ENCODE peak calls at places on chromosomes 16 and 17, in ten cellular contexts. I is GM03348; Q is fibroblast of pulmonary artery; S is T-helper 1 cell; K is Calu3; D is uterus; A is mucosa of descending colon; R is GM19239; C is activated CD4-positive, alpha-beta T cell treated with anti-CD3 and anti-CD28 coated beads, Interleukin-2, amount 50 U/mL, for 24 hours; U is spleen. E is an unnamed sample.

GRCh38 chr16:53952215-53953208 is 248.6 kb downstream of the FTO start:
- DNase-seq in I (peak), K (no peak), Q (peak), C (no peak), D (no peak), S (no peak), R (no peak), U (no peak), A (no peak), E (peak)

GRCh38 chr16:69240336-69240735 is 53.4 kb downstream of the SNTB2 start:
- DNase-seq in K (no peak), S (no peak), U (no peak), R (no peak), Q (no peak), D (no peak), A (no peak), C (no peak), I (peak), E (no peak)

GRCh38 chr17:55158439-55158838 is 106.3 kb upstream of the HLF start:
- DNase-seq in C (no peak), K (no peak), S (no peak), U (no peak), R (no peak), Q (peak), A (no peak), I (no peak), D (no peak), E (no peak)

GRCh38 chr17:34581446-34582184 is 2.2 kb downstream of the TMEM132E start:
- DNase-seq in S (no peak), K (no peak), A (no peak), D (no peak), C (no peak), U (no peak), Q (no peak), I (peak), R (no peak), E (no peak)

GRCh38 chr17:2995362-2995761 is 68.0 kb downstream of the OR1D5 start:
- DNase-seq in Q (no peak), A (no peak), I (no peak), U (peak), S (no peak), K (no peak), D (peak), C (no peak), R (no peak), E (no peak)

GRCh38 chr17:31281061-31281460 is 16.0 kb downstream of the OMG start:
- DNase-seq in R (no peak), D (no peak), U (no peak), Q (no peak), I (peak), C (no peak), A (no peak), K (no peak), S (no peak), E (no peak)

GRCh38 chr17:78234261-78234865 is 2.9 kb downstream of the TMEM235 start:
- DNase-seq in U (no peak), Q (no peak), C (no peak), S (no peak), I (no peak), A (no peak), D (no peak), R (no peak), K (no peak), E (no peak)

GRCh38 chr17:14297161-14297851 is 3.6 kb upstream of the HS3ST3B1 start:
- DNase-seq in D (no peak), I (peak), S (no peak), C (no peak), Q (peak), K (peak), U (peak), A (peak), R (no peak), E (no peak)

GRCh38 chr16:89334988-89335802 is 117.7 kb downstream of the ZNF778 start:
- DNase-seq in K (no peak), C (no peak), S (no peak), I (no peak), A (no peak), D (no peak), Q (no peak), R (no peak), U (no peak), E (no peak)

GRCh38 chr16:81901483-81901882 is 109.8 kb downstream of the SDR42E1 start:
- DNase-seq in I (no peak), C (no peak), Q (peak), A (peak), U (no peak), R (no peak), S (no peak), D (peak), K (peak), E (no peak)

GRCh38 chr16:75222271-75222783 is 3.5 kb downstream of the CTRB1 start:
- DNase-seq in Q (no peak), K (no peak), I (no peak), D (peak), R (no peak), S (no peak), A (no peak), U (peak), C (no peak), E (no peak)

GRCh38 chr17:73316919-73317505 is 5.2 kb upstream of the CDC42EP4 start:
- DNase-seq in U (no peak), C (no peak), R (no peak), D (no peak), K (no peak), A (no peak), Q (peak), S (no peak), I (no peak), E (no peak)

GRCh38 chr16:8885674-8886592 is 3.8 kb downstream of the LITAFD start:
- DNase-seq in S (no peak), K (peak), R (no peak), C (no peak), A (no peak), I (peak), Q (peak), D (no peak), U (peak), E (peak)

GRCh38 chr16:10675221-10675620 is 19.5 kb downstream of the TEKT5 start:
- DNase-seq in Q (no peak), D (no peak), K (no peak), C (no peak), A (no peak), U (no peak), S (no peak), R (no peak), I (no peak), E (no peak)

GRCh38 chr16:71631776-71632175 is 5.8 kb downstream of the MARVELD3 start:
- DNase-seq in D (no peak), Q (no peak), C (no peak), K (no peak), S (no peak), A (no peak), U (no peak), R (no peak), I (no peak), E (no peak)

GRCh38 chr17:77744268-77744988 is 214.1 kb upstream of the TNRC6C start:
- DNase-seq in S (no peak), I (no peak), Q (no peak), A (no peak), U (peak), R (no peak), C (no peak), K (no peak), D (no peak), E (no peak)

GRCh38 chr17:82596316-82596715 is 51.9 kb downstream of the WDR45B start:
- DNase-seq in C (no peak), Q (no peak), R (no peak), D (no peak), K (no peak), S (no peak), A (no peak), I (no peak), U (no peak), E (no peak)

GRCh38 chr16:14071576-14072271 is 605 bp downstream of the MRTFB start:
- DNase-seq in I (no peak), S (no peak), A (no peak), Q (peak), C (no peak), D (no peak), K (no peak), R (no peak), U (peak), E (no peak)

GRCh38 chr16:28607116-28607623 is 2.7 kb downstream of the SULT1A1 start:
- DNase-seq in R (no peak), U (peak), S (no peak), C (no peak), D (no peak), A (no peak), K (no peak), I (no peak), Q (no peak), E (no peak)

GRCh38 chr17:34579017-34579946 is at the start of gene TMEM132E:
- DNase-seq in K (peak), D (no peak), R (no peak), S (no peak), C (no peak), I (peak), U (no peak), Q (no peak), A (peak), E (no peak)

GRCh38 chr16:20669691-20670090 is 27.8 kb downstream of the ACSM1 start:
- DNase-seq in R (no peak), U (no peak), C (no peak), I (no peak), K (no peak), Q (no peak), A (no peak), D (no peak), S (no peak), E (no peak)

GRCh38 chr17:64120159-64120558 is 9.8 kb downstream of the ERN1 start:
- DNase-seq in U (no peak), I (no peak), Q (no peak), K (no peak), C (no peak), S (no peak), D (no peak), A (no peak), R (no peak), E (no peak)

GRCh38 chr17:14813649-14814048 is 451.5 kb downstream of the PMP22 start:
- DNase-seq in D (no peak), R (no peak), A (peak), Q (peak), S (no peak), U (peak), K (no peak), C (no peak), I (no peak), E (no peak)

GRCh38 chr17:59155439-59156177 is at the start of gene PRR11:
- DNase-seq in D (no peak), A (peak), S (peak), R (peak), Q (peak), K (peak), U (peak), I (peak), C (peak), E (peak)

GRCh38 chr17:15263206-15263579 is 1.9 kb downstream of the PMP22 start:
- DNase-seq in U (peak), Q (peak), I (peak), S (no peak), A (peak), C (no peak), R (no peak), K (peak), D (peak), E (no peak)

GRCh38 chr17:49223517-49224197 is 6.9 kb downstream of the PHOSPHO1 start:
- DNase-seq in A (peak), K (peak), S (peak), U (peak), Q (peak), C (peak), R (no peak), D (peak), I (peak), E (peak)

GRCh38 chr16:83887088-83887487 is 11.8 kb upstream of the MLYCD start:
- DNase-seq in S (no peak), D (no peak), R (no peak), Q (peak), K (no peak), I (peak), C (no peak), A (peak), U (no peak), E (peak)

GRCh38 chr16:4140652-4141051 is 24.4 kb upstream of the ADCY9 start:
- DNase-seq in I (peak), Q (peak), U (no peak), K (no peak), C (no peak), D (no peak), A (no peak), R (no peak), S (no peak), E (no peak)

GRCh38 chr17:42691021-42691545 is 8.8 kb downstream of the CNTNAP1 start:
- DNase-seq in A (no peak), S (no peak), R (no peak), U (no peak), I (no peak), D (no peak), Q (no peak), K (no peak), C (no peak), E (no peak)

GRCh38 chr17:74888440-74888839 is 5.0 kb downstream of the FADS6 start:
- DNase-seq in C (no peak), D (no peak), U (no peak), A (no peak), Q (no peak), S (no peak), I (no peak), R (no peak), K (no peak), E (no peak)

GRCh38 chr17:76050226-76051070 is 21.9 kb downstream of the SRP68 start:
- DNase-seq in K (no peak), Q (no peak), A (no peak), S (no peak), U (no peak), I (no peak), R (no peak), C (no peak), D (no peak), E (no peak)

GRCh38 chr17:46193246-46193625 is at the start of gene KANSL1:
- DNase-seq in D (peak), R (peak), I (peak), A (peak), U (peak), K (peak), C (peak), Q (peak), S (peak), E (peak)

GRCh38 chr16:49434733-49435132 is 61.1 kb downstream of the C16orf78 start:
- DNase-seq in Q (no peak), U (peak), S (no peak), A (no peak), I (no peak), R (no peak), D (no peak), C (no peak), K (no peak), E (no peak)

GRCh38 chr17:28716740-28717577 is 709 bp downstream of the RAB34 start:
- DNase-seq in U (no peak), A (no peak), C (no peak), S (peak), I (peak), K (no peak), R (no peak), Q (peak), D (no peak), E (no peak)

GRCh38 chr17:28446716-28447395 is 26.6 kb upstream of the SLC13A2 start:
- DNase-seq in K (peak), C (no peak), I (no peak), A (no peak), S (no peak), U (no peak), D (no peak), R (no peak), Q (no peak), E (peak)

E was measured in small intestine.